ENCODE peak calls at places on chromosomes 13 and 19, in four cellular contexts. Q is IMR-90, E is SK-N-SH, S is transverse colon. M is an unnamed sample.

GRCh38 chr13:106373989-106374572 is 161.4 kb downstream of the EFNB2 start:
- DNase-seq in Q (peak), E (no peak), S (no peak), M (peak)

GRCh38 chr13:98664924-98665637 is 87.4 kb downstream of the SLC15A1 start:
- DNase-seq in Q (no peak), E (no peak), S (no peak), M (no peak)

GRCh38 chr19:16293133-16294085 is 31.2 kb upstream of the KLF2 start:
- DNase-seq in Q (peak), E (no peak), S (peak), M (peak)

GRCh38 chr13:42272115-42272756 is at the start of gene AKAP11:
- DNase-seq in Q (peak), E (no peak), S (peak), M (no peak)

GRCh38 chr13:31204592-31204991 is 4.8 kb downstream of the B3GLCT start:
- DNase-seq in Q (peak), E (peak), S (no peak), M (peak)

GRCh38 chr13:26867451-26868067 is 107.0 kb upstream of the GPR12 start:
- DNase-seq in Q (peak), E (no peak), S (no peak), M (peak)

GRCh38 chr13:27170521-27171243 is 929 bp downstream of the USP12 start:
- DNase-seq in Q (no peak), E (no peak), S (peak), M (no peak)

GRCh38 chr13:112968380-112968909 is 569 bp upstream of the MCF2L start:
- DNase-seq in Q (no peak), E (peak), S (peak), M (no peak)

GRCh38 chr19:16351133-16351809 is 26.6 kb downstream of the KLF2 start:
- DNase-seq in Q (peak), E (no peak), S (no peak), M (peak)

GRCh38 chr13:100673376-100673830 is 1.2 kb downstream of the TMTC4 start:
- DNase-seq in Q (no peak), E (peak), S (no peak), M (no peak)

GRCh38 chr13:23667750-23668149 is 97.5 kb downstream of the TNFRSF19 start:
- DNase-seq in Q (no peak), E (no peak), S (no peak), M (no peak)

GRCh38 chr13:99564389-99564788 is 63.1 kb downstream of the TM9SF2 start:
- DNase-seq in Q (no peak), E (no peak), S (no peak), M (no peak)

GRCh38 chr19:42325896-42326771 is 699 bp downstream of the MEGF8 start:
- DNase-seq in Q (no peak), E (peak), S (no peak), M (no peak)

GRCh38 chr19:1266818-1267440 is 2.2 kb upstream of the CIRBP start:
- DNase-seq in Q (no peak), E (peak), S (peak), M (no peak)

GRCh38 chr13:110478405-110479214 is 82.9 kb downstream of the RAB20 start:
- DNase-seq in Q (no peak), E (no peak), S (no peak), M (no peak)

GRCh38 chr19:58460039-58460438 is 6.8 kb upstream of the ZNF324 start:
- DNase-seq in Q (no peak), E (no peak), S (no peak), M (peak)

GRCh38 chr13:30710442-30710841 is 24.9 kb upstream of the ALOX5AP start:
- DNase-seq in Q (no peak), E (no peak), S (no peak), M (no peak)

GRCh38 chr19:58544591-58545285 is 874 bp downstream of the TRIM28 start:
- DNase-seq in Q (peak), E (peak), S (no peak), M (no peak)

GRCh38 chr13:47168086-47168485 is 271.2 kb upstream of the HTR2A start:
- DNase-seq in Q (peak), E (no peak), S (no peak), M (peak)

DNA sequence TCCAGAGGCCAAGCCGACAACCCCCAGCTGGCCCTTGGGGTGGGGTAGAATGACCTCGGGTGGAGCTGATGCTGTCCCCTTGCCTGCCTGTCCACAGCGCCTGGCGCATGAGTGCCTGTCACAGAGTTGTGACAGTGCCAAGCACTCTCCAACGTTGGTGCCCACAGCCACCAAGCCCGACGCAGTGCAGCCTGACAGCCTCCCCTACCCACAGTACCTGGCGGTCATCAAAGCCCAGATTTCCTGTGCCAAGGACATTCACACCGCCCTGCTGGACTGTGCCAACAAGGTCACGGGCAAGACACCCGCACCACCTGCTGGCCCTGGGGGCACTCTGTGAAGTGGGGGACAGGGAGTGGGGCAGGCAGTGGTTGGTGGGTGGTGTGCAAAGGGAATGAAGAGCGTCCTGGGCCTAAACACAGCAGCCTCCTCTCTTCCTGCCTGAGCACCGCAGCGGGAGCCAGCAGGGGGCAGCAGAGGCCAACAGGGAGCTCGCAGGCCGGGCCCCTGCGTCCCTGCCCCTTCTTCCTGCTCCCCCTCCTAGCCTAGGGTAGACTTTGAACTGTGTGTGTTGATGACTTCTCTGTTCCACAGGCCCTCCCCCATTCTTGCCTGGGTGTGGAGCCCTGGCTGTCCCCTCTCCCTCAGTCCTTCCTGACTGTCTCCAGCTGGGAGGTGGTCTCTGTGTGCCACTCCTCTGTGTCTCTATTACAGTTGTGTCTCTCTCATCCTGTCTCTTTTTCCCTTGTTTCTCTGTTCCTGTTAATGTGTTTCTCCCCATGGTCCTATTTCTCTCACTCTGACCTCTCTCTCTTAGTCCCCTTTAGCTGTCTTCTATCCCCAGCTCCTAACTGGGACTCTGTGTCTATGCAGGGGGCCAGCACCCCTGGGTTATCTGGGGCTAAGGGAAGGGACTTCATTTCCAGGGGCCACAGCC is 6.5 kb downstream of the MED29 start:
- DNase-seq in Q (peak), E (peak), S (peak), M (peak)
- H3K4me3 ChIP-seq in Q (no peak), E (peak), S (no peak), M (no peak)

DNA sequence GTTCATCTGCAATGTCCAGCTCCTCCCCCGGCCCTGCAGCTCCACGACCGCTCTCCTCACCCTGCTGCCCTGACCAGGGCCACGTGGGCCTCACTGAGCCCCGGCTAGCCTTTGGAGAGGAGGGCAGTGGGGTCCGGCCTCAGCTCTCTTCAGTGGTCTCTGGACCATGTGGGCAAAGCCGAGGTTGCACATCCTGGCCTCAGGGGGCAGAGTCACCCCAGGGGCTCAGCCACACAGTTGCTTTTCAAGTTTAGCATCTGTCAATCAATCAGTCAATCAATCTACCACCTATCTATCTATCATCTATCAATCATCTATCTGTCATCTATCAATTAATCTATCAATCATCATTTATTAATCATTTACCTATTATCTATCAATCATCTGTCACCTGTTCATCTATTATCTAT is 3.0 kb upstream of the DIRAS1 start:
- DNase-seq in Q (no peak), E (peak), S (no peak), M (no peak)
- TF ChIP-seq CTCF in Q (no peak), E (peak), S (no peak), M (no peak)

GRCh38 chr19:40341601-40342482 is 6.4 kb downstream of the C19orf47 start:
- DNase-seq in Q (no peak), E (no peak), S (no peak), M (no peak)
- H3K4me3 ChIP-seq in Q (no peak), E (no peak), S (no peak), M (no peak)

GRCh38 chr13:44989071-44989889 is at the start of the genes GPALPP1 and NUFIP1:
- DNase-seq in Q (peak), E (peak), S (peak), M (peak)
- TF ChIP-seq CTCF in Q (no peak), E (peak), S (no peak), M (peak)

GRCh38 chr19:49816616-49817015 is 1.5 kb upstream of the MED25 start:
- DNase-seq in Q (no peak), E (no peak), S (no peak), M (no peak)
- H3K4me3 ChIP-seq in Q (no peak), E (no peak), S (no peak), M (no peak)

GRCh38 chr13:104571890-104572229 is 1505.6 kb upstream of the SLC10A2 start:
- DNase-seq in Q (no peak), E (no peak), S (no peak), M (no peak)
- TF ChIP-seq CTCF in Q (no peak), E (no peak), S (no peak), M (no peak)

GRCh38 chr19:45766919-45767346 is 2.1 kb downstream of the SIX5 start:
- DNase-seq in Q (peak), E (no peak), S (no peak), M (no peak)
- H3K4me3 ChIP-seq in Q (peak), E (peak), S (peak), M (peak)